ENCODE peak calls at places on chromosomes 4 and X, in six cellular contexts. R, H, G, C, D and M are unnamed samples.

GRCh38 chrX:38654302-38654701 is 93.0 kb downstream of the TSPAN7 start:
- DNase-seq in H (no peak), C (peak; percentile 13), G (no peak), D (no peak), R (peak; percentile 40), M (no peak)

GRCh38 chr4:33091961-33092360 is 2371.8 kb downstream of the PCDH7 start:
- DNase-seq in H (no peak), R (peak; percentile 44), D (no peak), C (no peak), G (no peak), M (no peak)

GRCh38 chrX:113514906-113515305 is 674.3 kb upstream of the AMOT start:
- DNase-seq in G (no peak), H (no peak), D (no peak), C (no peak), R (no peak), M (no peak)

GRCh38 chrX:129445436-129445835 is 77.9 kb downstream of the SMARCA1 start:
- DNase-seq in R (no peak), C (no peak), H (no peak), D (no peak), G (no peak), M (no peak)

GRCh38 chr4:1536579-1537409 is 130.6 kb upstream of the NKX1-1 start:
- DNase-seq in D (no peak), G (no peak), H (no peak), R (no peak), C (no peak), M (no peak)

GRCh38 chr4:25993564-25994185 is 79.7 kb downstream of the SMIM20 start:
- DNase-seq in G (no peak), R (no peak), D (peak; percentile 28), H (no peak), C (no peak), M (no peak)

GRCh38 chrX:13938766-13939530 is 90.7 kb downstream of the GEMIN8 start:
- DNase-seq in G (no peak), D (no peak), R (peak; percentile 9), C (no peak), H (no peak), M (no peak)

GRCh38 chr4:8164194-8164565 is 5.6 kb upstream of the ABLIM2 start:
- DNase-seq in D (no peak), C (no peak), R (peak; percentile 33), H (no peak), G (no peak), M (no peak)

GRCh38 chrX:18983711-18984380 is at the start of gene PHKA2:
- DNase-seq in R (peak; percentile 54), H (no peak), G (peak; percentile 67), C (no peak), D (peak; percentile 64), M (peak; percentile 43)

GRCh38 chr4:105551968-105552746 is at the start of gene ARHGEF38:
- DNase-seq in H (no peak), D (peak; percentile 77), C (peak; percentile 25), G (no peak), R (peak; percentile 79), M (no peak)

GRCh38 chrX:41518841-41519220 is 71.7 kb downstream of the NYX start:
- DNase-seq in H (no peak), D (no peak), G (no peak), C (peak; percentile 11), R (no peak), M (no peak)

GRCh38 chrX:155819966-155820491 is 61.1 kb upstream of the VAMP7 start:
- DNase-seq in D (peak; percentile 65), C (peak; percentile 82), H (peak; percentile 63), G (no peak), R (peak; percentile 93), M (peak; percentile 47)

GRCh38 chr4:7391637-7392437 is 42.9 kb downstream of the PSAPL1 start:
- DNase-seq in R (no peak), H (no peak), C (no peak), D (no peak), G (no peak), M (peak; percentile 34)

GRCh38 chr4:80145739-80146138 is 51.6 kb upstream of the PRDM8 start:
- DNase-seq in G (no peak), D (no peak), H (no peak), C (no peak), R (no peak), M (no peak)

GRCh38 chrX:154541589-154541895 is 5.1 kb downstream of the G6PD start:
- DNase-seq in R (no peak), C (no peak), G (no peak), D (no peak), H (no peak), M (no peak)

GRCh38 chr4:134627386-134627785 is 425.8 kb upstream of the PABPC4L start:
- DNase-seq in D (peak; percentile 33), R (no peak), C (no peak), G (no peak), H (no peak), M (no peak)

GRCh38 chrX:10922158-10922557 is 189.0 kb upstream of the HCCS start:
- DNase-seq in C (peak; percentile 73), R (peak; percentile 75), D (no peak), G (no peak), H (peak; percentile 64), M (no peak)

GRCh38 chrX:109886122-109886761 is 116.7 kb upstream of the TMEM164 start:
- DNase-seq in D (peak; percentile 26), G (no peak), R (peak; percentile 61), C (peak; percentile 37), H (peak; percentile 14), M (no peak)

GRCh38 chr4:36348403-36348938 is 67.1 kb downstream of the DTHD1 start:
- DNase-seq in C (no peak), R (no peak), D (no peak), H (no peak), G (no peak), M (no peak)

GRCh38 chr4:153488719-153489384 is 22.7 kb downstream of the TMEM131L start:
- DNase-seq in D (no peak), R (peak; percentile 45), C (peak; percentile 35), G (no peak), H (no peak), M (no peak)

GRCh38 chr4:159413252-159413941 is 310.5 kb downstream of the RAPGEF2 start:
- DNase-seq in C (no peak), H (no peak), D (no peak), G (no peak), R (peak; percentile 77), M (no peak)

GRCh38 chr4:56215138-56215793 is 172.0 kb downstream of the AASDH start:
- DNase-seq in G (no peak), H (no peak), R (peak; percentile 33), D (no peak), C (no peak), M (no peak)

GRCh38 chrX:134670241-134670811 is 12.1 kb upstream of the PLAC1 start:
- DNase-seq in D (no peak), G (no peak), C (peak; percentile 79), H (peak; percentile 66), R (peak; percentile 83), M (no peak)

GRCh38 chrX:1443496-1444075 is 9.1 kb downstream of the ASMTL start:
- DNase-seq in G (peak; percentile 55), R (no peak), C (no peak), H (no peak), D (no peak), M (peak; percentile 22)

GRCh38 chr4:154497901-154498300 is 6.3 kb upstream of the DCHS2 start:
- DNase-seq in H (no peak), R (no peak), G (no peak), C (no peak), D (no peak), M (no peak)

GRCh38 chr4:154507170-154507569 is 15.6 kb upstream of the DCHS2 start:
- DNase-seq in D (no peak), H (no peak), G (no peak), R (peak; percentile 95), C (no peak), M (no peak)

GRCh38 chr4:154506253-154506652 is 14.7 kb upstream of the DCHS2 start:
- DNase-seq in D (no peak), H (no peak), C (peak; percentile 50), G (no peak), R (peak; percentile 55), M (no peak)

DNA sequence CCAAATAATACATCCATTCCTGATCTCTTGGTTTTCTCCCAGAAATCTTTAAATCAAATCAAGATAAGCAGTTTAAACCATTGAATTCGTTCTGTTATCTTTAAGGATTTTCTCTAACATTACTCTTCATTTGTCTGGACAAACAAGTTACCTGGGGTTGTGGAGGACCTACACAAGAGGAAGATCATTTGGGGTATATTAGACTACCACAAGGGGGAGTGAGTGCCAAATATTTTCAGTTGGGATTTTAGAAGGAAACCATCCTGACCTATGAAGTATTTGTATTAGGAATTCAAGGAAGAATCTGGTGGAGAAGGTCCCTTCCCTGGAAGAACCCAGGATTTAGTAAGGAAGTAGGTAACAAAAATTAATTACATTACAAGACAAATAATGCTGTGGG is 12.0 kb upstream of the DCHS2 start:
- DNase-seq in R (peak; percentile 66), G (no peak), D (no peak), C (peak; percentile 11), H (no peak), M (no peak)
- TF ChIP-seq CTCF in R (peak; percentile 65), G (peak; percentile 21), D (peak; percentile 39), C (peak; percentile 55), H (peak; percentile 51), M (peak; percentile 57)

DNA sequence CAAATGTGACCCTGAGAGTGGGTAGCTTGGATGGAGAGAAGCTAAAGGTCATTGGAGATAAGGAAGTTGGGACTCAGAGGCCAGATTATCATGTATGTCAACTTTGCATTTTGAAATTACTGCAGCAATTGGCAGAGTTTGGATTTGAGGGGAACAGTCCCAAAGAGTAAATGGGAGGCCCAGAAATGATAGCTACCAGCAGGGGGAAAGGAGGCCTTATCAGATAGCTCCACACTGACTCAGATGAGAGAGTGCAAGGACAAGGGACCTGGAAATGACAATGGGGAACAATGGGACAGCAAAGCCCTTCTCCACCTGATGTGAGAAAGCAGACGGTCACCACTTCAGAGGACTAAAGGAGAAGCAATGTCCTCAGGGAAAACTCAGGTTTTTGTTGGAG is 201.5 kb upstream of the JADE1 start:
- DNase-seq in R (no peak), D (no peak), C (no peak), H (no peak), G (no peak), M (no peak)
- TF ChIP-seq CTCF in R (no peak), D (no peak), C (no peak), H (no peak), G (no peak), M (no peak)

DNA sequence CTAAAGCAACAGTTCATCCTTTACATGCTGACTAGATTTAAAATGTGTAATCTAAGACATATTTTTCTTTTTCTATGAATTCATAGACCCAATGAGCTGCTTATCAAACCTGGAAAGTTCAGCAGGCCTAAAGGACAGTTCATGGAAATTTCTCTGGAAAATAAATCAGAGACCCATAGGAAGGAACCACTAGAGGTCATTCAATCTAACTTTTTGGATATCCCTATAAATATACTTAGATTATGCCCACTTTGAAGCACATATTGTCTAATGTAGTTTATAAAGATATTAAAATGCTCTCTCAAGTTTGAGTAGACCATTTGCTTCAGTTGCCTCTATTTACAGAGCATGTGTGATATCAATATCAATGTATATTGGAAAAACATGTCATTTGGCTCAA is 473.0 kb downstream of the FAT4 start:
- DNase-seq in R (no peak), H (no peak), C (no peak), D (no peak), G (no peak), M (no peak)
- TF ChIP-seq CTCF in R (no peak), H (peak; percentile 15), C (no peak), D (no peak), G (no peak), M (no peak)

GRCh38 chr4:144556636-144557035 is 89.3 kb upstream of the HHIP start:
- DNase-seq in R (no peak), D (no peak), C (no peak), H (no peak), G (no peak), M (no peak)

GRCh38 chr4:144562019-144562740 is 83.8 kb upstream of the HHIP start:
- DNase-seq in R (no peak), H (no peak), D (no peak), G (no peak), C (no peak), M (no peak)

GRCh38 chr4:144557404-144557803 is 88.6 kb upstream of the HHIP start:
- DNase-seq in D (no peak), H (no peak), R (no peak), C (no peak), G (no peak), M (no peak)
- TF ChIP-seq CTCF in D (no peak), H (peak; percentile 3), R (no peak), C (peak; percentile 6), G (no peak), M (no peak)